ENCODE peak calls at places on chromosomes 2 and 18, in four cellular contexts. T is GM10248; M is NCI-H1092 treated with DMSO at 0.1 percent for 48 hours; Y is activated CD8-positive, alpha-beta memory T cell treated with anti-CD3 and anti-CD28 coated beads for 24 hours. O is an unnamed sample.

GRCh38 chr18:74579704-74580103 is 18.0 kb upstream of the ZNF407 start:
- DNase-seq in T (no peak), M (no peak), Y (no peak), O (no peak)

GRCh38 chr2:105379741-105380186 is 19.1 kb downstream of the FHL2 start:
- DNase-seq in T (no peak), M (no peak), Y (no peak), O (no peak)

GRCh38 chr2:213834331-213834730 is 550.1 kb downstream of the SPAG16 start:
- DNase-seq in T (no peak), M (no peak), Y (no peak), O (no peak)

GRCh38 chr2:70141754-70142589 is 48.8 kb downstream of the C2orf42 start:
- DNase-seq in T (peak; percentile 61), M (peak; percentile 36), Y (peak; percentile 88), O (no peak)

GRCh38 chr2:218395826-218396687 is 3.6 kb upstream of the CTDSP1 start:
- DNase-seq in T (peak; percentile 93), M (peak; percentile 81), Y (peak; percentile 98), O (peak; percentile 89)

GRCh38 chr18:42583197-42583776 is 532.2 kb downstream of the RIT2 start:
- DNase-seq in T (no peak), M (no peak), Y (no peak), O (no peak)

GRCh38 chr2:212974692-212975091 is 176.7 kb downstream of the IKZF2 start:
- DNase-seq in T (no peak), M (no peak), Y (no peak), O (no peak)

GRCh38 chr2:232533944-232534710 is 5.4 kb upstream of the CHRNG start:
- DNase-seq in T (no peak), M (no peak), Y (no peak), O (no peak)